ENCODE peak calls at places on chromosomes 1 and 21, in four cellular contexts. G is stimulated activated CD4-positive, alpha-beta T cell treated with anti-CD3 and anti-CD28 coated beads, TNF-alpha, amount 100 ng/mL, for 24 hours; M is activated T-helper 9 cell treated with anti-CD3 and anti-CD28 coated beads, Interleukin-2, amount 50 U/mL, for 16 hours; L is activated naive CD8-positive, alpha-beta T cell treated with anti-CD3 and anti-CD28 coated beads, Interleukin-2, amount 50 U/mL, for 24 hours. E is an unnamed sample.

GRCh38 chr1:7847599-7847998 is 5.3 kb downstream of the UTS2 start:
- DNase-seq in G (no peak), M (no peak), L (no peak), E (no peak)

GRCh38 chr1:14598498-14599172 is at the start of gene KAZN:
- DNase-seq in G (no peak), M (no peak), L (no peak), E (no peak)

GRCh38 chr1:223831755-223832636 is 13.8 kb downstream of the TP53BP2 start:
- DNase-seq in G (no peak), M (no peak), L (no peak), E (no peak)

GRCh38 chr1:40039245-40039756 is 1.2 kb upstream of the CAP1 start:
- DNase-seq in G (no peak), M (no peak), L (no peak), E (no peak)

GRCh38 chr1:209627349-209628196 is 24.7 kb downstream of the LAMB3 start:
- DNase-seq in G (peak; percentile 81), M (peak; percentile 70), L (peak; percentile 88), E (peak; percentile 66)

GRCh38 chr1:153353226-153353947 is 4.3 kb upstream of the S100A9 start:
- DNase-seq in G (no peak), M (no peak), L (no peak), E (no peak)

GRCh38 chr1:199292873-199293272 is 654.0 kb downstream of the PTPRC start:
- DNase-seq in G (no peak), M (no peak), L (no peak), E (no peak)

GRCh38 chr1:83545450-83545849 is 453.5 kb downstream of the TTLL7 start:
- DNase-seq in G (no peak), M (no peak), L (no peak), E (no peak)

GRCh38 chr1:9960705-9961562 is 17.7 kb downstream of the NMNAT1 start:
- DNase-seq in G (no peak), M (no peak), L (no peak), E (no peak)

GRCh38 chr1:24391882-24392603 is 21.5 kb downstream of the STPG1 start:
- DNase-seq in G (peak; percentile 61), M (peak; percentile 47), L (peak; percentile 72), E (peak; percentile 38)

GRCh38 chr1:207243756-207244408 is 77.6 kb upstream of the CD55 start:
- DNase-seq in G (no peak), M (no peak), L (no peak), E (no peak)

GRCh38 chr1:2574350-2574749 is 12.2 kb upstream of the PRXL2B start:
- DNase-seq in G (no peak), M (no peak), L (no peak), E (no peak)

GRCh38 chr1:73821520-73821919 is 376.5 kb downstream of the LRRIQ3 start:
- DNase-seq in G (no peak), M (no peak), L (no peak), E (no peak)

GRCh38 chr1:152953761-152954160 is 6.8 kb downstream of the SPRR5 start:
- DNase-seq in G (no peak), M (no peak), L (no peak), E (no peak)

GRCh38 chr1:59631561-59631960 is 183.2 kb upstream of the HOOK1 start:
- DNase-seq in G (no peak), M (no peak), L (no peak), E (no peak)

GRCh38 chr21:33026299-33026858 is 644 bp downstream of the OLIG2 start:
- DNase-seq in G (no peak), M (no peak), L (no peak), E (no peak)

GRCh38 chr1:241639040-241639652 is 1.0 kb downstream of the CHML start:
- DNase-seq in G (no peak), M (no peak), L (no peak), E (peak; percentile 1)

GRCh38 chr1:54967372-54967771 is 13.1 kb upstream of the TMEM61 start:
- DNase-seq in G (no peak), M (no peak), L (no peak), E (no peak)

GRCh38 chr1:31105646-31106045 is 40.1 kb upstream of the PUM1 start:
- DNase-seq in G (no peak), M (no peak), L (peak; percentile 5), E (no peak)

GRCh38 chr1:32272557-32273388 is 19.1 kb upstream of the HDAC1 start:
- DNase-seq in G (no peak), M (no peak), L (no peak), E (no peak)

GRCh38 chr21:14241322-14241721 is 25.4 kb downstream of the RBM11 start:
- DNase-seq in G (no peak), M (no peak), L (no peak), E (no peak)

GRCh38 chr1:203325418-203326091 is 20.2 kb downstream of the BTG2 start:
- DNase-seq in G (no peak), M (no peak), L (no peak), E (no peak)

GRCh38 chr1:119587328-119587727 is 60.7 kb downstream of the ZNF697 start:
- DNase-seq in G (no peak), M (no peak), L (no peak), E (no peak)

GRCh38 chr1:17551755-17552234 is 12.3 kb downstream of the ARHGEF10L start:
- DNase-seq in G (no peak), M (no peak), L (no peak), E (no peak)

GRCh38 chr1:1234180-1234808 is 2.3 kb downstream of the B3GALT6 start:
- DNase-seq in G (no peak), M (no peak), L (no peak), E (no peak)

GRCh38 chr1:111184648-111185047 is 15.8 kb downstream of the DENND2D start:
- DNase-seq in G (no peak), M (no peak), L (no peak), E (no peak)

GRCh38 chr1:84348240-84348555 is 46.7 kb downstream of the SAMD13 start:
- DNase-seq in G (no peak), M (no peak), L (no peak), E (no peak)

GRCh38 chr21:28018741-28019669 is 973.7 kb downstream of the LTN1 start:
- DNase-seq in G (no peak), M (no peak), L (no peak), E (no peak)

GRCh38 chr1:165600793-165601192 is 30.2 kb upstream of the MGST3 start:
- DNase-seq in G (no peak), M (no peak), L (no peak), E (no peak)

GRCh38 chr1:34745666-34746065 is 9.2 kb upstream of the GJB5 start:
- DNase-seq in G (no peak), M (no peak), L (no peak), E (no peak)

GRCh38 chr1:53642607-53643006 is 96.4 kb downstream of the GLIS1 start:
- DNase-seq in G (no peak), M (no peak), L (no peak), E (no peak)

GRCh38 chr1:27342778-27343638 is 1.2 kb downstream of the SYTL1 start:
- DNase-seq in G (peak; percentile 59), M (peak; percentile 65), L (peak; percentile 65), E (peak; percentile 65)

E was measured in activated gamma-delta T cell treated with anti-CD3 and anti-CD28 coated beads, Interleukin-2, amount 50 U/mL, for 16 hours.